ENCODE peak calls at places on chromosomes 5 and 9, in five cellular contexts. One of them, this sample, is unnamed.

GRCh38 chr9:113558632-113559502 is 95.3 kb downstream of the RGS3 start:
- DNase-seq in HCT116: no peak
- DNase-seq in NT2/D1: no peak
- DNase-seq in K562: peak
- DNase-seq in SK-N-SH: peak
- DNase-seq in this sample: no peak

GRCh38 chr9:2599896-2600295 is 21.7 kb upstream of the VLDLR start:
- DNase-seq in HCT116: no peak
- DNase-seq in NT2/D1: no peak
- DNase-seq in K562: no peak
- DNase-seq in SK-N-SH: no peak
- DNase-seq in this sample: no peak

GRCh38 chr9:33959725-33960124 is 89.0 kb downstream of the UBAP2 start:
- DNase-seq in HCT116: no peak
- DNase-seq in NT2/D1: no peak
- DNase-seq in K562: no peak
- DNase-seq in SK-N-SH: no peak
- DNase-seq in this sample: no peak

GRCh38 chr9:35054871-35055644 is 17.4 kb downstream of the VCP start:
- DNase-seq in HCT116: no peak
- DNase-seq in NT2/D1: no peak
- DNase-seq in K562: no peak
- DNase-seq in SK-N-SH: no peak
- DNase-seq in this sample: no peak

GRCh38 chr9:117737721-117738226 is 33.6 kb downstream of the TLR4 start:
- DNase-seq in HCT116: no peak
- DNase-seq in NT2/D1: no peak
- DNase-seq in K562: no peak
- DNase-seq in SK-N-SH: no peak
- DNase-seq in this sample: no peak

GRCh38 chr5:178651046-178651810 is 24.4 kb upstream of the CLK4 start:
- DNase-seq in HCT116: no peak
- DNase-seq in NT2/D1: no peak
- DNase-seq in K562: no peak
- DNase-seq in SK-N-SH: no peak
- DNase-seq in this sample: no peak

GRCh38 chr9:91154686-91155085 is 207.0 kb downstream of the AUH start:
- DNase-seq in HCT116: no peak
- DNase-seq in NT2/D1: no peak
- DNase-seq in K562: no peak
- DNase-seq in SK-N-SH: no peak
- DNase-seq in this sample: no peak

GRCh38 chr5:136070486-136071285 is 41.9 kb downstream of the TGFBI start:
- DNase-seq in HCT116: no peak
- DNase-seq in NT2/D1: no peak
- DNase-seq in K562: no peak
- DNase-seq in SK-N-SH: no peak
- DNase-seq in this sample: no peak

GRCh38 chr9:2764371-2764770 is 47.1 kb downstream of the KCNV2 start:
- DNase-seq in HCT116: no peak
- DNase-seq in NT2/D1: no peak
- DNase-seq in K562: no peak
- DNase-seq in SK-N-SH: no peak
- DNase-seq in this sample: no peak

GRCh38 chr5:67773439-67773988 is 442.0 kb upstream of the PIK3R1 start:
- DNase-seq in HCT116: peak
- DNase-seq in NT2/D1: no peak
- DNase-seq in K562: no peak
- DNase-seq in SK-N-SH: no peak
- DNase-seq in this sample: no peak

GRCh38 chr5:28809811-28810750 is 1771.7 kb upstream of the CDH9 start:
- DNase-seq in HCT116: no peak
- DNase-seq in NT2/D1: no peak
- DNase-seq in K562: peak
- DNase-seq in SK-N-SH: peak
- DNase-seq in this sample: no peak

GRCh38 chr5:125115180-125115495 is 368.7 kb upstream of the ZNF608 start:
- DNase-seq in HCT116: no peak
- DNase-seq in NT2/D1: no peak
- DNase-seq in K562: no peak
- DNase-seq in SK-N-SH: no peak
- DNase-seq in this sample: no peak

GRCh38 chr5:155106221-155106620 is 92.7 kb downstream of the KIF4B start:
- DNase-seq in HCT116: no peak
- DNase-seq in NT2/D1: no peak
- DNase-seq in K562: no peak
- DNase-seq in SK-N-SH: no peak
- DNase-seq in this sample: no peak

GRCh38 chr5:133113331-133114061 is 61.7 kb downstream of the HSPA4 start:
- DNase-seq in HCT116: no peak
- DNase-seq in NT2/D1: no peak
- DNase-seq in K562: no peak
- DNase-seq in SK-N-SH: no peak
- DNase-seq in this sample: no peak

GRCh38 chr5:113764382-113764781 is 250.9 kb downstream of the YTHDC2 start:
- DNase-seq in HCT116: no peak
- DNase-seq in NT2/D1: no peak
- DNase-seq in K562: no peak
- DNase-seq in SK-N-SH: no peak
- DNase-seq in this sample: no peak
- TF ChIP-seq YY1 in HCT116: no peak
- TF ChIP-seq YY1 in NT2/D1: no peak
- TF ChIP-seq YY1 in K562: no peak
- TF ChIP-seq YY1 in SK-N-SH: no peak
- TF ChIP-seq YY1 in this sample: no peak

DNA sequence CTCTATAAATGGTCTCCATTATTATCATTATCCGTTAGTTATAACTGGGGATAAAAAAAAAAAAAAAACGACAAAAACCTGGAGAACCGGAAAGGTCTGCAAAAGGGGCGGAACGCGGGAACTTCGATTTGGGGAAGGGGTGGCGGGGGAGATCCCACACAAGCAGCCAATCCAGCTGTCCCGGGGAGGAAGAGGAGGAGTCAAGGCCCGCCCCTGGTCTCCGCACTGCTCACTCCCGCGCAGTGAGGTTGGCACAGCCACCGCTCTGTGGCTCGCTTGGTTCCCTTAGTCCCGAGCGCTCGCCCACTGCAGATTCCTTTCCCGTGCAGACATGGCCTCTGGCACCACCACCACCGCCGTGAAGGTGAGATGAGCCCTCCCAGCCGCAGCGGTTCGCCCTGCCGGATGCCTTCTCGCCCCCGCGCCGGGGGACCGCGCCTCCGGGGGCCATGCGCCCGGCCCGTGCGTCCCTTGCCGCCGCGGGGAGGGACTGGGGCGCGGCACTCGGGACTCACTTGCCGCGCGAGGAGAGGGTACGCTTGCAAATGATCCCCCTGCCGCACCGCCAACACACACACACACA is at the start of gene MTAP:
- DNase-seq in HCT116: peak
- DNase-seq in NT2/D1: peak
- DNase-seq in K562: no peak
- DNase-seq in SK-N-SH: peak
- DNase-seq in this sample: peak
- TF ChIP-seq YY1 in HCT116: no peak
- TF ChIP-seq YY1 in NT2/D1: no peak
- TF ChIP-seq YY1 in K562: no peak
- TF ChIP-seq YY1 in SK-N-SH: peak
- TF ChIP-seq YY1 in this sample: no peak

DNA sequence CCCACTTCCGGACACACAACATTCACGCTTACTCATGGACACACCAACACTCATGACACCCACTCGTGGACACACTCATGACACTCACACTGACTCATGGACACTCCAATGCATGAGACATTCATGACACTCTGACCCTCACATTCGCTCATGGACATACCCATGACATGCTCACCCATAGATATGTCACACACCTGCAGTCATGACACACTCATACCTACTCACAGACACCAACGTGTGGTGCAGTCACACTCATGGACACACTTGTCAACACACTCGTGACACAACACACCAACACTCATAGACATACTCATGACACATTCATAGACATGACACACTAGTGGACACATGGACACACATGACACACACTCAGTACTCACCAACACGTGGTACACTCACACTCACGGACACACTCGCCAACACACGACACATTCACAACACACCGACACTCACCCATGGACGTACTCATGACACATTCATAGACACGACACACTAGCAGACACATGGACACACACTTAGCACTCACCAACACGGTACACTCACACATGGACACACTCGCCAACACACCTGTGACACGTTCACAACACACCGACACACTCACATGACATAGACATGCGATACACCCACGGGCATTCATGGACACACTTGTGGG is 73.4 kb downstream of the PHF2 start:
- DNase-seq in HCT116: no peak
- DNase-seq in NT2/D1: no peak
- DNase-seq in K562: no peak
- DNase-seq in SK-N-SH: no peak
- DNase-seq in this sample: no peak
- TF ChIP-seq YY1 in HCT116: no peak
- TF ChIP-seq YY1 in NT2/D1: no peak
- TF ChIP-seq YY1 in K562: no peak
- TF ChIP-seq YY1 in SK-N-SH: no peak
- TF ChIP-seq YY1 in this sample: no peak

DNA sequence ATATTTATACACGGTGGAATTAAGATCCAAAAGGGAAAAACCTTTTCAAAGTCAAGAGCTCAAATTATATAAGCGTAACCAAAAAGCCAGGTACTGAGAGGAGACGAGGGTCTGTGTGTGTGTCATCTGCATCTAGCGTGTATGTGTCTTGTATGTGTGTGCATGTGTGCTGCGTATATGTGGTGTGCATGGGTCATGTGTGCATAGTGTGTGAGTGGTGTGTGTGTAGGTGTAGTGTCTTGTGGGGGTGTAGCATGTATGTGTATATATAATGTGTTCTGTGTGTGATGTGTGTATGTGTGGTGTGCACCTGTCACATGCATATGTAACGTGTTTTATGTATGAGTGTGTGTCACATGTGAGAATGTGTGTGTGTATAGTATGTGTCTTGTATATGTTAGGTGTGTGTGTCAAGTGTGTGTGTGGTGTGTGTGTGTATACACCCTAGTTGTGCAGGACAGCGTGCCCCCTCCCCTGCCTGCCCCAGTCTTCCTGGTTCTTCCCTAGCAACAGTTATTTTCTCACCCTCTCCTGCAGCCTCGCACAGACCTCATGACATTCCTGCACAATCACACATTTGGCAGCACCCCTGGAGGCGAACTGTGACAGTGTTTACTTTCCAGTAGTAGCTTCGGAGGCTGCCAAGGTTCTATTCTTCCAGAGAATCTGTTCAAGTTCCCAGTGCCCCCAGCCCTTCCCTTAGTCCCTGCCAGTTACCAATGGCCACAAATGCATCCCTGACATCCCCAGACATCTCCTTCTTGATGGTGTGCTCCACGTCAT is 27.1 kb upstream of the TNIP1 start:
- DNase-seq in HCT116: no peak
- DNase-seq in NT2/D1: no peak
- DNase-seq in K562: no peak
- DNase-seq in SK-N-SH: no peak
- DNase-seq in this sample: no peak
- TF ChIP-seq YY1 in HCT116: no peak
- TF ChIP-seq YY1 in NT2/D1: no peak
- TF ChIP-seq YY1 in K562: no peak
- TF ChIP-seq YY1 in SK-N-SH: no peak
- TF ChIP-seq YY1 in this sample: no peak

GRCh38 chr9:134152488-134152887 is 11.9 kb downstream of the RNU6ATAC start:
- DNase-seq in HCT116: no peak
- DNase-seq in NT2/D1: no peak
- DNase-seq in K562: no peak
- DNase-seq in SK-N-SH: no peak
- DNase-seq in this sample: no peak
- TF ChIP-seq YY1 in HCT116: no peak
- TF ChIP-seq YY1 in NT2/D1: no peak
- TF ChIP-seq YY1 in K562: no peak
- TF ChIP-seq YY1 in SK-N-SH: no peak
- TF ChIP-seq YY1 in this sample: no peak

GRCh38 chr9:108860764-108861163 is 1.3 kb upstream of the ACTL7A start:
- DNase-seq in HCT116: no peak
- DNase-seq in NT2/D1: no peak
- DNase-seq in K562: no peak
- DNase-seq in SK-N-SH: no peak
- DNase-seq in this sample: no peak
- TF ChIP-seq YY1 in HCT116: no peak
- TF ChIP-seq YY1 in NT2/D1: no peak
- TF ChIP-seq YY1 in K562: no peak
- TF ChIP-seq YY1 in SK-N-SH: no peak
- TF ChIP-seq YY1 in this sample: no peak

GRCh38 chr5:172438304-172438652 is 16.0 kb downstream of the SH3PXD2B start:
- DNase-seq in HCT116: no peak
- DNase-seq in NT2/D1: no peak
- DNase-seq in K562: no peak
- DNase-seq in SK-N-SH: no peak
- DNase-seq in this sample: no peak

GRCh38 chr5:172436874-172437369 is 17.4 kb downstream of the SH3PXD2B start:
- DNase-seq in HCT116: no peak
- DNase-seq in NT2/D1: no peak
- DNase-seq in K562: no peak
- DNase-seq in SK-N-SH: no peak
- DNase-seq in this sample: no peak

GRCh38 chr5:172435362-172436077 is 18.8 kb downstream of the SH3PXD2B start:
- DNase-seq in HCT116: no peak
- DNase-seq in NT2/D1: no peak
- DNase-seq in K562: no peak
- DNase-seq in SK-N-SH: no peak
- DNase-seq in this sample: no peak

GRCh38 chr5:172436078-172436873 is 18.0 kb downstream of the SH3PXD2B start:
- DNase-seq in HCT116: no peak
- DNase-seq in NT2/D1: no peak
- DNase-seq in K562: no peak
- DNase-seq in SK-N-SH: no peak
- DNase-seq in this sample: no peak

GRCh38 chr5:172437445-172438303 is 16.7 kb downstream of the SH3PXD2B start:
- DNase-seq in HCT116: peak
- DNase-seq in NT2/D1: no peak
- DNase-seq in K562: no peak
- DNase-seq in SK-N-SH: peak
- DNase-seq in this sample: no peak
- TF ChIP-seq YY1 in HCT116: no peak
- TF ChIP-seq YY1 in NT2/D1: no peak
- TF ChIP-seq YY1 in K562: no peak
- TF ChIP-seq YY1 in SK-N-SH: no peak
- TF ChIP-seq YY1 in this sample: no peak

GRCh38 chr9:137217276-137218211 is 4.5 kb downstream of the RNF208 start:
- DNase-seq in HCT116: peak
- DNase-seq in NT2/D1: no peak
- DNase-seq in K562: peak
- DNase-seq in SK-N-SH: no peak
- DNase-seq in this sample: peak
- TF ChIP-seq YY1 in HCT116: peak
- TF ChIP-seq YY1 in NT2/D1: no peak
- TF ChIP-seq YY1 in K562: peak
- TF ChIP-seq YY1 in SK-N-SH: no peak
- TF ChIP-seq YY1 in this sample: no peak

DNA sequence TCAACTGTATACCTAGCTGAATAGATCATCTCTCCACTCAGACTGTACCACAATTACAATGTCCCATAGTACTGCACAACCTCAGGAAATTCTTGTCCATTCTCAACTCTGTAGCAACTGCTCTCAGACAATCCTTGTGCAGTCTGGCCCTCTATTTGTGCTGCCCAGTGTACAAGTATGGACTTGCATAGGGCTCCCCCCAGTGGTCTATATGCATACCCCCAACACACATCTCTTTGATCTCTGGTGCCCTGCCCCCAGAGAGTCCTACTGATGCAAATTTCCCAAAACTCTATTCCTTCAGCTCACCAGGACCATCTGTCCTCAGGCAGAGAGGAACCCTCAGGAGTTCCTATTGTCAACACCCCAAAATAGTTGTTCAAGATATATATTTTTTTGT is 205.3 kb downstream of the SLCO4C1 start:
- DNase-seq in HCT116: peak
- DNase-seq in NT2/D1: no peak
- DNase-seq in K562: peak
- DNase-seq in SK-N-SH: peak
- DNase-seq in this sample: no peak
- TF ChIP-seq YY1 in HCT116: no peak
- TF ChIP-seq YY1 in NT2/D1: no peak
- TF ChIP-seq YY1 in K562: no peak
- TF ChIP-seq YY1 in SK-N-SH: no peak
- TF ChIP-seq YY1 in this sample: no peak